ENCODE peak calls at places on chromosome 19, in five cellular contexts. N is SK-N-SH, F is K562, D is HepG2, Y is GM12878. M is an unnamed sample.
A peak's percentile ranks its signal among the peaks of the same experiment; 100 is the strongest.

GRCh38 chr19:38743394-38744297 is 628 bp downstream of the CAPN12 start:
- DNase-seq in N (peak; percentile 14), F (peak; percentile 31), D (no peak), Y (no peak), M (no peak)

GRCh38 chr19:49364083-49364687 is 508 bp downstream of the DKKL1 start:
- DNase-seq in N (no peak), F (no peak), D (no peak), Y (no peak), M (no peak)

GRCh38 chr19:339262-339887 is 5.2 kb downstream of the MIER2 start:
- DNase-seq in N (no peak), F (peak; percentile 45), D (no peak), Y (no peak), M (peak; percentile 22)

GRCh38 chr19:37778613-37779138 is 710 bp downstream of the ZNF573 start:
- DNase-seq in N (peak; percentile 18), F (peak; percentile 5), D (peak; percentile 18), Y (no peak), M (peak; percentile 0)

GRCh38 chr19:435707-436412 is 25.0 kb downstream of the SHC2 start:
- DNase-seq in N (no peak), F (no peak), D (no peak), Y (no peak), M (no peak)

GRCh38 chr19:16575282-16575681 is 3.1 kb upstream of the SLC35E1 start:
- DNase-seq in N (no peak), F (no peak), D (no peak), Y (no peak), M (no peak)

GRCh38 chr19:18097993-18098890 is 664 bp downstream of the MAST3 start:
- DNase-seq in N (no peak), F (peak; percentile 27), D (no peak), Y (no peak), M (no peak)

GRCh38 chr19:38304866-38305429 is 897 bp downstream of the C19orf33 start:
- DNase-seq in N (peak; percentile 58), F (peak; percentile 98), D (peak; percentile 76), Y (no peak), M (no peak)

GRCh38 chr19:45677351-45678230 is 9.6 kb downstream of the GIPR start:
- DNase-seq in N (peak; percentile 96), F (peak; percentile 54), D (peak; percentile 94), Y (peak; percentile 81), M (peak; percentile 62)

GRCh38 chr19:38649305-38650179 is 2.1 kb downstream of the ACTN4 start:
- DNase-seq in N (no peak), F (no peak), D (peak; percentile 94), Y (no peak), M (no peak)

GRCh38 chr19:1665565-1666047 is 13.2 kb upstream of the TCF3 start:
- DNase-seq in N (no peak), F (peak; percentile 57), D (no peak), Y (no peak), M (no peak)

GRCh38 chr19:19642506-19643157 is 825 bp downstream of the GMIP start:
- DNase-seq in N (peak; percentile 79), F (peak; percentile 16), D (no peak), Y (no peak), M (no peak)

GRCh38 chr19:18612772-18613588 is at the start of gene TMEM59L:
- DNase-seq in N (peak; percentile 95), F (no peak), D (no peak), Y (no peak), M (no peak)

GRCh38 chr19:16576690-16577530 is 4.7 kb upstream of the SLC35E1 start:
- DNase-seq in N (no peak), F (no peak), D (no peak), Y (no peak), M (no peak)

GRCh38 chr19:33273881-33274662 is 28.3 kb downstream of the CEBPA start:
- DNase-seq in N (no peak), F (peak; percentile 14), D (peak; percentile 56), Y (no peak), M (peak; percentile 84)

GRCh38 chr19:55654833-55655647 is at the start of gene U2AF2:
- DNase-seq in N (peak; percentile 97), F (peak; percentile 94), D (peak; percentile 82), Y (no peak), M (peak; percentile 89)

GRCh38 chr19:49479975-49480628 is 6.1 kb downstream of the FLT3LG start:
- DNase-seq in N (no peak), F (no peak), D (no peak), Y (no peak), M (no peak)

GRCh38 chr19:50334741-50335421 is 5.7 kb upstream of the KCNC3 start:
- DNase-seq in N (no peak), F (no peak), D (no peak), Y (no peak), M (no peak)

GRCh38 chr19:45768644-45769053 is 403 bp downstream of the SIX5 start:
- DNase-seq in N (no peak), F (peak; percentile 59), D (no peak), Y (no peak), M (peak; percentile 41)

GRCh38 chr19:30694156-30694555 is 322.0 kb downstream of the ZNF536 start:
- DNase-seq in N (no peak), F (no peak), D (no peak), Y (no peak), M (no peak)

GRCh38 chr19:35513231-35513974 is at the start of gene DMKN:
- DNase-seq in N (no peak), F (peak; percentile 40), D (peak; percentile 22), Y (no peak), M (peak; percentile 58)

GRCh38 chr19:55650602-55651230 is 2.7 kb downstream of the CCDC106 start:
- DNase-seq in N (peak; percentile 3), F (no peak), D (no peak), Y (no peak), M (no peak)

GRCh38 chr19:1045247-1045603 is 5.3 kb downstream of the ABCA7 start:
- DNase-seq in N (peak; percentile 72), F (peak; percentile 99), D (peak; percentile 89), Y (no peak), M (no peak)

GRCh38 chr19:45575216-45575615 is 9.4 kb downstream of the OPA3 start:
- DNase-seq in N (no peak), F (no peak), D (no peak), Y (no peak), M (no peak)

GRCh38 chr19:4367336-4367723 is 24.0 kb downstream of the MPND start:
- DNase-seq in N (no peak), F (no peak), D (no peak), Y (no peak), M (no peak)

GRCh38 chr19:53132231-53132991 is at the start of gene ZNF415:
- DNase-seq in N (peak; percentile 89), F (no peak), D (no peak), Y (no peak), M (peak; percentile 67)

GRCh38 chr19:13069415-13070369 is 33.0 kb downstream of the LYL1 start:
- DNase-seq in N (peak; percentile 76), F (peak; percentile 94), D (no peak), Y (no peak), M (no peak)

GRCh38 chr19:45168767-45169351 is 8.1 kb upstream of the NKPD1 start:
- DNase-seq in N (no peak), F (peak; percentile 81), D (peak; percentile 70), Y (no peak), M (no peak)

GRCh38 chr19:57850553-57851017 is 926 bp downstream of the ZNF587 start:
- DNase-seq in N (peak; percentile 32), F (peak; percentile 56), D (peak; percentile 29), Y (no peak), M (peak; percentile 31)

GRCh38 chr19:34963531-34964406 is at the start of gene ZNF792:
- DNase-seq in N (peak; percentile 91), F (peak; percentile 75), D (peak; percentile 56), Y (no peak), M (peak; percentile 34)

GRCh38 chr19:36807029-36807428 is 31.2 kb downstream of the ZNF790 start:
- DNase-seq in N (no peak), F (no peak), D (no peak), Y (no peak), M (no peak)

GRCh38 chr19:1252818-1253513 is 4.6 kb downstream of the MIDN start:
- DNase-seq in N (peak; percentile 69), F (peak; percentile 88), D (peak; percentile 82), Y (no peak), M (peak; percentile 97)

GRCh38 chr19:40771101-40771539 is 4.2 kb upstream of the MIA start:
- DNase-seq in N (no peak), F (peak; percentile 35), D (peak; percentile 34), Y (no peak), M (no peak)

DNA sequence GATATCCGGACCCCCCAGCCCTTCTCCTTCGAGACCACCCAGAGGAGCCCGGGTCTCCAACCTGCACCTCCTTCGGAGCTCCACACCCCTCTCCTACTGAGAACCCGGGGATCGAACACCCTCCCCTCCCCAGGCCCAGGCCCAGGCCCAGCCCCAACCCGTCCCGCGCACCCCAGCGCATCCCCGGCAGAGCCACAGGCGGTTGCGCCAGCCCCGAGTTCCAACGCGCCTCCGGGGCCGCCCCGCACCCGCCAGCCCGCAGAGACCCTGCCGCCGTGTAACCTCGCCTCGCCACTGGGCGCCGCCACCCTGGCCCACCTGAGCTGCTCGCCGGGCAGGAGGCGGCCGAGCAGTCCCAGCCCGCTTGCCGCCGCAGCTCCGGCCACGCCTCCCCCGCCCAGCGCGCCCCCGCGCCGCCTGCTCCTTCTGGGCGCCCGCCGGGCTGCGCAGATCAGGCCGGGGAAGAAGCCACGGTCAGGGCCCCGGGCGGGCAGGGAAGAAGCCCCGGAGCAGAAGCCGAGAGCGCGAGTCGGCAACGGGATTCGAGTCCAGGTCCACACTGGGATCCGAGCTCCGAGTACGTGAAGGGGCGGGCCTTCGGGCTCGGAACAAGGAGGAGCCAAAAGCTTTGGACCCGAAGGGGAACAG is at the start of gene MBOAT7:
- DNase-seq in N (no peak), F (no peak), D (no peak), Y (no peak), M (no peak)
- TF ChIP-seq MXI1 in N (no peak), F (no peak), D (peak; percentile 70), Y (peak; percentile 37), M (peak; percentile 60)

GRCh38 chr19:48239120-48239519 is 16.6 kb downstream of the CARD8 start:
- DNase-seq in N (no peak), F (no peak), D (no peak), Y (no peak), M (no peak)
- TF ChIP-seq MXI1 in N (no peak), F (no peak), D (no peak), Y (no peak), M (no peak)

DNA sequence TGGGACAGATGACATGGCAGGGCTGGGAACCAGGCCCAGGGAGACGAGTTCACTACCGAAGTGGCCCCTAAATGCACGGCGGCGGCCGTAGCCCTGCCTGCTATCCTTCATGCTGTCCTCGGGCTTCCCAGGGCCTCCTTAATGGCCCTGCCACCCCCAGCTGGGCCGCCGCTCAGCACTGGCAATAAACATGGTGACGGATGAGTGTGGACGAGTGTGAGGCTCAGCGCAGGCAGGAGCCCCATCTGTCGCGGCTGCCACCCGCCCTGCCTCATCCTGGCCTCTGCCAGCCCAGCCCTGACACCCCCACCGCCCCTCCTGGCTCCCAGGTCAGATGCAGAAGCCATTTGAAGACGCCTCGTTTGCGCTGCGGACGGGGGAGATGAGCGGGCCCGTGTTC is 13.6 kb downstream of the PIN1 start:
- DNase-seq in N (no peak), F (no peak), D (no peak), Y (no peak), M (no peak)
- TF ChIP-seq MXI1 in N (no peak), F (no peak), D (no peak), Y (no peak), M (no peak)

DNA sequence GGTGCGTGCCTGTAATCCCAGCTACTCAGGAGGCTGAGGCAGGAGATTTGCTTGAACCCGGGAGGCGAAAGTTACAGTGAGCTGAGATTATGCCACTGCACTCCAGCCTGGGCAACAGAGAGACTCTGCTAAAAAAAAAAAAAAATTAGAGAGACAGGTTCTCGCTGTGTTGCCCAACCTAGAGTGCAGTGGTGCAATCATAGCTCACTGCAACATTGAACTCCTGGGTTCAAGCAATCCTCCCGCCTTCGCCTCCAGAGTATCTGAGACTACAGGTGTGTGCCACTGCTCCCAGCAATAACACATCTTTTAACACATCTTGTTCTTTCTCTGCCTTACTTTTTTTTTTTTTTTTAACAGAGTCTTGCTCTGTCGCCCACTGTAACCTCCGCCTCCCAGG is 32.7 kb downstream of the CLEC17A start:
- DNase-seq in N (no peak), F (no peak), D (no peak), Y (no peak), M (no peak)
- TF ChIP-seq MXI1 in N (no peak), F (no peak), D (no peak), Y (no peak), M (no peak)